ENCODE peak calls at places on chromosomes 3 and 15, in four cellular contexts. Q is GM12878, T is SK-N-SH, L is GM12891. A is an unnamed sample.

GRCh38 chr3:169863458-169863899 is 6.3 kb downstream of the LRRC31 start:
- DNase-seq in Q (peak), T (peak), L (no peak), A (no peak)

GRCh38 chr15:94667109-94667508 is 435.7 kb downstream of the MCTP2 start:
- DNase-seq in Q (no peak), T (no peak), L (no peak), A (no peak)

GRCh38 chr15:55402707-55403106 is 5.5 kb downstream of the CCPG1 start:
- DNase-seq in Q (no peak), T (no peak), L (no peak), A (no peak)

GRCh38 chr15:68271854-68272471 is 5.6 kb upstream of the FEM1B start:
- DNase-seq in Q (no peak), T (peak), L (no peak), A (no peak)

GRCh38 chr3:104635872-104636580 is 730.7 kb upstream of the ALCAM start:
- DNase-seq in Q (no peak), T (no peak), L (no peak), A (no peak)

GRCh38 chr15:99442268-99442897 is 123.4 kb upstream of the MEF2A start:
- DNase-seq in Q (no peak), T (peak), L (no peak), A (no peak)

GRCh38 chr3:106183762-106184391 is 315.1 kb upstream of the CBLB start:
- DNase-seq in Q (peak), T (no peak), L (no peak), A (no peak)

GRCh38 chr15:62883938-62884479 is 158.5 kb upstream of the TPM1 start:
- DNase-seq in Q (no peak), T (no peak), L (no peak), A (no peak)

GRCh38 chr15:39792954-39793353 is 10.3 kb upstream of the FSIP1 start:
- DNase-seq in Q (no peak), T (peak), L (no peak), A (no peak)

GRCh38 chr3:149936812-149937230 is 33.9 kb downstream of the PFN2 start:
- DNase-seq in Q (peak), T (peak), L (no peak), A (no peak)

GRCh38 chr3:9201895-9202294 is 47.6 kb downstream of the SRGAP3 start:
- DNase-seq in Q (no peak), T (no peak), L (no peak), A (no peak)

GRCh38 chr15:99764521-99764920 is 31.3 kb upstream of the LYSMD4 start:
- DNase-seq in Q (no peak), T (no peak), L (no peak), A (no peak)

GRCh38 chr3:53570709-53571108 is 76.3 kb downstream of the CACNA1D start:
- DNase-seq in Q (no peak), T (no peak), L (no peak), A (no peak)

GRCh38 chr3:11600501-11601282 is 43.0 kb downstream of the VGLL4 start:
- DNase-seq in Q (no peak), T (no peak), L (no peak), A (no peak)

GRCh38 chr3:179868715-179869114 is 168.0 kb downstream of the PEX5L start:
- DNase-seq in Q (no peak), T (no peak), L (no peak), A (no peak)

GRCh38 chr3:133941390-133941789 is 45.7 kb upstream of the RAB6B start:
- DNase-seq in Q (no peak), T (no peak), L (no peak), A (no peak)

GRCh38 chr3:113897373-113897777 is 50.4 kb upstream of the ZDHHC23 start:
- DNase-seq in Q (no peak), T (no peak), L (no peak), A (no peak)

GRCh38 chr15:91032919-91033803 is 10.8 kb upstream of the VPS33B start:
- DNase-seq in Q (no peak), T (peak), L (no peak), A (peak)

GRCh38 chr3:171801738-171802600 is 8.3 kb downstream of the PLD1 start:
- DNase-seq in Q (peak), T (no peak), L (no peak), A (no peak)

GRCh38 chr15:74368121-74368520 is 675 bp upstream of the CYP11A1 start:
- DNase-seq in Q (no peak), T (no peak), L (no peak), A (no peak)

GRCh38 chr3:47715928-47716327 is 65.8 kb downstream of the SMARCC1 start:
- DNase-seq in Q (no peak), T (no peak), L (no peak), A (no peak)

GRCh38 chr15:34314491-34314890 is 23.1 kb downstream of the SLC12A6 start:
- DNase-seq in Q (no peak), T (no peak), L (no peak), A (no peak)

GRCh38 chr3:182941719-182942118 is 38.6 kb downstream of the DCUN1D1 start:
- DNase-seq in Q (no peak), T (no peak), L (no peak), A (no peak)

GRCh38 chr3:13260259-13261103 is 159.6 kb downstream of the NUP210 start:
- DNase-seq in Q (no peak), T (no peak), L (no peak), A (no peak)

GRCh38 chr3:195236076-195236798 is 34.7 kb downstream of the XXYLT1 start:
- DNase-seq in Q (no peak), T (no peak), L (no peak), A (no peak)

DNA sequence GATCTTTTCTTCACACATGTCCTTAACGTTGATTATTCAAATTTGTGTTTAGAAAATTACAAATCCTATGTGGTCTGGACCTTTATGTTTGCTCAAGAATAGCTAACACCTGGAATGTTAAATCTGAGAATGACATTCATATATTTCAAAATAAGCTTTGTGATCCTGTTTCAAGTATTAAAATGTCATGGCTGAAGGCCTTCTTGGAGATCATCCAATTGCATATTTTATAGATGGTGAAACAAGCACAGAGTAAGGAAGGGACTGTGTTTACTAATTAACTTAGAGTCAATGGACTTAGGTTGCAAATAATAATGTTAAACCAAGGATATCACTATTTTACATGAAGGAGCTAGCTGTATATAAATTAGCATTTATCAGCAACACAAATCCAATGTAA is 60.7 kb downstream of the ATP13A5 start:
- DNase-seq in Q (no peak), T (no peak), L (no peak), A (no peak)
- TF ChIP-seq TAF1 in Q (no peak), T (no peak), L (no peak), A (no peak)

GRCh38 chr3:141385386-141386079 is 17.2 kb downstream of the ZBTB38 start:
- DNase-seq in Q (no peak), T (no peak), L (no peak), A (no peak)

GRCh38 chr3:141384157-141384556 is 15.9 kb downstream of the ZBTB38 start:
- DNase-seq in Q (no peak), T (no peak), L (no peak), A (no peak)

GRCh38 chr3:141382571-141382970 is 14.3 kb downstream of the ZBTB38 start:
- DNase-seq in Q (no peak), T (no peak), L (no peak), A (no peak)

GRCh38 chr3:141384575-141384974 is 16.3 kb downstream of the ZBTB38 start:
- DNase-seq in Q (no peak), T (no peak), L (no peak), A (no peak)

DNA sequence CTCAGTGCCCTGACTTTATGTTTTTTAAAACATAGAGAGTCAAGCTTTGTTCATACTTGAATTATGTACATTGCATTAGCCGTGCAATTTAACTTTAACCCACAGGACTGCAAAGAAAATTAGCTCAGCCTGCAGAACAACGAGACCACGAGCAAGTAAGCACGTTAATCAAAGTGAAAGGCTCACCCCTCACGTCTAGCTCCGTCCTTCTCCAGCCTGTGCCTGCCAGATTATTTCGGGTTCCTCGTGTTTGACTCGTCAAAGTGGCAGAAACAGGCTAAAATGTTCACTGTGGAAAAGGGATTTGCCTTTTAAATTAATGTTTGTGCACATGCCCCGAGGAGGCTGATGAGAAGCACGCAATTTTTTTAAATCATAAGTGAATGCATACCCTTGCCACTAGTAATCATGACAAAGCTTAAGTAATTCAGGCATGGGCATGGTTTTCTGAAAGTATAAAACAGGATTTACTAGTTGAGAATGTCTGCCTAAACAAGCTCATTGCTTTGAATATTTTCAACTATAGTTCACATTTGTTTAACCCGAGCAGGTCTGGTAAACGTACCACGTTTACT is 15.3 kb downstream of the ZBTB38 start:
- DNase-seq in Q (no peak), T (no peak), L (no peak), A (no peak)
- TF ChIP-seq TAF1 in Q (no peak), T (no peak), L (no peak), A (no peak)

GRCh38 chr15:85027033-85027380 is 45.4 kb downstream of the PDE8A start:
- DNase-seq in Q (no peak), T (no peak), L (no peak), A (no peak)

GRCh38 chr15:85024003-85024402 is 42.3 kb downstream of the PDE8A start:
- DNase-seq in Q (no peak), T (no peak), L (no peak), A (no peak)

GRCh38 chr15:85024509-85025336 is 43.1 kb downstream of the PDE8A start:
- DNase-seq in Q (no peak), T (no peak), L (no peak), A (no peak)

GRCh38 chr15:85026304-85027032 is 44.8 kb downstream of the PDE8A start:
- DNase-seq in Q (no peak), T (no peak), L (no peak), A (no peak)

GRCh38 chr15:85025516-85026279 is 44.0 kb downstream of the PDE8A start:
- DNase-seq in Q (no peak), T (no peak), L (no peak), A (no peak)
- TF ChIP-seq TAF1 in Q (no peak), T (no peak), L (no peak), A (no peak)

GRCh38 chr3:177379045-177379444 is 181.8 kb upstream of the TBL1XR1 start:
- DNase-seq in Q (no peak), T (no peak), L (no peak), A (no peak)

GRCh38 chr3:177385186-177385585 is 187.9 kb upstream of the TBL1XR1 start:
- DNase-seq in Q (no peak), T (no peak), L (no peak), A (no peak)

GRCh38 chr3:177381070-177381469 is 183.8 kb upstream of the TBL1XR1 start:
- DNase-seq in Q (no peak), T (no peak), L (no peak), A (no peak)

GRCh38 chr3:177385831-177386301 is 188.6 kb upstream of the TBL1XR1 start:
- DNase-seq in Q (no peak), T (no peak), L (no peak), A (no peak)

DNA sequence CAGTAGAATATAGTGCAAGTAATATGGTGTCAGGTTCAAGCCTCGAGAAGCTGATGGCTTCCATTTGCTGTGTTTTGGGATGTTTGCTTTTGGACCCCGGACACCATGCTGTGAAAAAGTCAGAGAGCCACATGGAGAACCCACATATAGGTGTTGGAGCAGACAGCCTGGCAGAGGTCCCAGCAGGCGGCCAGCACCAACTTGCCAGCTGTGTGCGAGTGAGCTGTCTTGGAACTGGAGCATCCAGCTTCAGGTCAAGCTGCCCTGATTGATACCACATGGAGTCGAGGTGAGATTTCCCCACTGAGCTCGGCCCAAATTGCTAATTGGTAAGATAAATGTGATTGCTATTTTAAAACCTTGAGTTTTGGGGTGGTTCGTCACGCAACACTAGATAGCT is 185.7 kb upstream of the TBL1XR1 start:
- DNase-seq in Q (no peak), T (no peak), L (no peak), A (no peak)
- TF ChIP-seq TAF1 in Q (no peak), T (no peak), L (no peak), A (no peak)

A was measured in GM12892.